ENCODE peak calls at places on chromosomes 16 and 17, in ten cellular contexts. W is neural progenitor cell, T is occipital lobe, J is DMS 273 treated with DMSO at 0.1 percent for 48 hours, S is prostate gland, I is stomach, X is endothelial cell, U is ascending aorta, P is substantia nigra, F is Kasumi-1. L is an unnamed sample.

GRCh38 chr17:9206160-9206988 is 185.1 kb downstream of the NTN1 start:
- DNase-seq in U (no peak), J (no peak), P (no peak), T (no peak), W (peak; percentile 55), F (no peak), X (no peak), S (no peak), I (no peak), L (no peak)

GRCh38 chr17:39563476-39563875 is 44.2 kb downstream of the NEUROD2 start:
- DNase-seq in W (peak; percentile 71), U (no peak), S (no peak), T (peak; percentile 32), J (peak; percentile 80), F (no peak), P (no peak), I (no peak), X (peak; percentile 39), L (no peak)

GRCh38 chr16:87728026-87728425 is 37.8 kb downstream of the KLHDC4 start:
- DNase-seq in P (no peak), I (no peak), U (no peak), F (no peak), W (no peak), S (no peak), J (no peak), T (no peak), X (no peak), L (no peak)

GRCh38 chr17:75159196-75160031 is 5.1 kb upstream of the JPT1 start:
- DNase-seq in I (peak; percentile 25), J (no peak), U (no peak), P (no peak), X (no peak), W (no peak), F (no peak), T (no peak), S (no peak), L (no peak)

GRCh38 chr17:9211133-9211765 is 189.9 kb downstream of the NTN1 start:
- DNase-seq in J (no peak), U (no peak), F (peak; percentile 15), P (no peak), I (no peak), S (no peak), X (no peak), W (no peak), T (no peak), L (no peak)

GRCh38 chr17:75927286-75927922 is 13.4 kb downstream of the FBF1 start:
- DNase-seq in I (peak; percentile 54), F (peak; percentile 28), W (peak; percentile 23), J (no peak), X (peak; percentile 52), T (no peak), S (peak; percentile 77), U (no peak), P (no peak), L (peak; percentile 82)

GRCh38 chr17:60604686-60605334 is 4.8 kb downstream of the PPM1D start:
- DNase-seq in P (peak; percentile 11), X (no peak), I (no peak), T (no peak), F (no peak), S (no peak), U (peak; percentile 24), J (peak; percentile 72), W (no peak), L (no peak)

GRCh38 chr16:5020551-5020950 is 13.2 kb downstream of the NAGPA start:
- DNase-seq in I (no peak), S (no peak), T (peak; percentile 76), X (no peak), J (no peak), U (no peak), F (no peak), P (no peak), W (no peak), L (no peak)

GRCh38 chr16:55264949-55265348 is 59.1 kb upstream of the IRX6 start:
- DNase-seq in U (no peak), W (no peak), P (no peak), F (no peak), I (no peak), T (no peak), S (peak; percentile 7), X (no peak), J (peak; percentile 13), L (no peak)

GRCh38 chr17:41910701-41911391 is 7.9 kb downstream of the ACLY start:
- DNase-seq in J (no peak), S (no peak), F (no peak), W (no peak), X (no peak), T (no peak), P (no peak), U (no peak), I (no peak), L (no peak)

GRCh38 chr17:48543854-48544355 is 1.0 kb downstream of the HOXB2 start:
- DNase-seq in I (no peak), J (no peak), W (no peak), T (no peak), F (no peak), X (no peak), P (no peak), U (no peak), S (no peak), L (no peak)

GRCh38 chr17:69188064-69188463 is 40.6 kb downstream of the ABCA10 start:
- DNase-seq in I (no peak), T (no peak), X (no peak), F (no peak), S (no peak), U (no peak), J (no peak), W (no peak), P (no peak), L (no peak)

GRCh38 chr17:28072935-28073533 is 30.6 kb downstream of the NLK start:
- DNase-seq in W (peak; percentile 8), T (no peak), X (no peak), S (no peak), U (no peak), P (no peak), I (no peak), F (no peak), J (no peak), L (no peak)

GRCh38 chr17:63621229-63621683 is 961 bp upstream of the MAP3K3 start:
- DNase-seq in I (no peak), J (peak; percentile 48), F (no peak), T (no peak), X (no peak), S (no peak), U (no peak), W (no peak), P (no peak), L (no peak)

GRCh38 chr16:29025735-29026134 is 40.9 kb downstream of the LAT start:
- DNase-seq in F (no peak), U (no peak), S (no peak), J (no peak), W (no peak), P (no peak), X (no peak), I (no peak), T (no peak), L (no peak)

GRCh38 chr17:42760652-42761581 is at the start of gene RAMP2:
- DNase-seq in U (no peak), T (no peak), X (peak; percentile 65), J (no peak), S (no peak), W (peak; percentile 75), P (no peak), F (no peak), I (peak; percentile 39), L (no peak)

GRCh38 chr16:85470873-85471272 is 142.2 kb upstream of the GSE1 start:
- DNase-seq in F (no peak), J (no peak), I (no peak), T (no peak), P (no peak), S (no peak), X (no peak), W (no peak), U (no peak), L (no peak)

GRCh38 chr17:27526603-27527002 is 70.4 kb downstream of the KSR1 start:
- DNase-seq in I (peak; percentile 49), T (no peak), F (peak; percentile 73), P (no peak), X (peak; percentile 32), W (peak; percentile 44), U (no peak), S (peak; percentile 22), J (no peak), L (peak; percentile 28)

GRCh38 chr17:4501295-4501949 is 2.7 kb downstream of the SPNS2 start:
- DNase-seq in J (no peak), P (no peak), X (peak; percentile 58), T (no peak), S (no peak), W (no peak), U (no peak), I (no peak), F (peak; percentile 80), L (no peak)

GRCh38 chr17:48610282-48611211 is at the start of gene HOXB7:
- DNase-seq in F (no peak), S (no peak), J (no peak), U (no peak), T (no peak), X (peak; percentile 67), W (no peak), P (peak; percentile 28), I (peak; percentile 45), L (peak; percentile 70)

GRCh38 chr17:50511058-50511457 is 2.8 kb downstream of the MYCBPAP start:
- DNase-seq in P (no peak), S (no peak), U (no peak), X (no peak), F (no peak), W (no peak), T (no peak), I (no peak), J (no peak), L (no peak)

GRCh38 chr16:20114356-20114755 is 40.7 kb upstream of the GPR139 start:
- DNase-seq in X (no peak), W (no peak), S (peak; percentile 93), U (no peak), P (peak; percentile 21), T (peak; percentile 32), F (no peak), J (no peak), I (no peak), L (no peak)

GRCh38 chr17:59105852-59106462 is 723 bp downstream of the TRIM37 start:
- DNase-seq in I (peak; percentile 63), J (peak; percentile 5), W (no peak), P (peak; percentile 76), T (peak; percentile 64), U (peak; percentile 13), F (peak; percentile 73), S (peak; percentile 65), X (peak; percentile 37), L (peak; percentile 58)

GRCh38 chr17:75853410-75853809 is 1.7 kb downstream of the WBP2 start:
- DNase-seq in F (no peak), W (no peak), P (no peak), T (no peak), U (no peak), X (no peak), J (no peak), I (no peak), S (no peak), L (no peak)

GRCh38 chr16:47779201-47780016 is 318.3 kb downstream of the PHKB start:
- DNase-seq in I (no peak), U (no peak), T (peak; percentile 40), S (no peak), W (no peak), P (no peak), X (no peak), F (peak; percentile 39), J (no peak), L (peak; percentile 2)

GRCh38 chr17:1551741-1552140 is 10.9 kb downstream of the PITPNA start:
- DNase-seq in X (no peak), P (no peak), T (no peak), I (no peak), F (no peak), S (no peak), U (no peak), W (no peak), J (no peak), L (no peak)

GRCh38 chr16:1403036-1403435 is 11.5 kb downstream of the UNKL start:
- DNase-seq in W (no peak), J (no peak), U (no peak), X (no peak), T (no peak), P (no peak), S (no peak), I (no peak), F (no peak), L (no peak)

GRCh38 chr17:19706791-19707727 is 9.3 kb downstream of the SLC47A2 start:
- DNase-seq in T (no peak), U (no peak), W (peak; percentile 71), S (peak; percentile 83), I (no peak), P (no peak), X (no peak), J (peak; percentile 62), F (no peak), L (no peak)